ENCODE peak calls at places on chromosomes 2 and 18, in ten cellular contexts. One of them, this sample, is unnamed.

GRCh38 chr2:44922776-44923175 is 18.7 kb upstream of the SIX3 start:
- DNase-seq in CD4-positive, alpha-beta T cell: no peak
- DNase-seq in choroid plexus epithelial cell: no peak
- DNase-seq in NCI-H1092: no peak
- DNase-seq in lung microvascular endothelial cell: no peak
- DNase-seq in SK-N-DZ: no peak
- DNase-seq in HuH-7.5: no peak
- DNase-seq in activated T-cell treated with anti-CD3 and anti-CD28 coated beads, Interleukin-2, amount 50 U/mL, for 4 hours: no peak
- DNase-seq in kidney tubule cell: no peak
- DNase-seq in hypothalamus: no peak
- DNase-seq in this sample: no peak

GRCh38 chr2:172102159-172102857 is 392 bp downstream of the DLX2 start:
- DNase-seq in CD4-positive, alpha-beta T cell: no peak
- DNase-seq in choroid plexus epithelial cell: no peak
- DNase-seq in NCI-H1092: no peak
- DNase-seq in lung microvascular endothelial cell: peak
- DNase-seq in SK-N-DZ: peak
- DNase-seq in HuH-7.5: no peak
- DNase-seq in activated T-cell treated with anti-CD3 and anti-CD28 coated beads, Interleukin-2, amount 50 U/mL, for 4 hours: no peak
- DNase-seq in kidney tubule cell: peak
- DNase-seq in hypothalamus: no peak
- DNase-seq in this sample: no peak

GRCh38 chr2:176188969-176189665 is 649 bp downstream of the HOXD1 start:
- DNase-seq in CD4-positive, alpha-beta T cell: no peak
- DNase-seq in choroid plexus epithelial cell: no peak
- DNase-seq in NCI-H1092: no peak
- DNase-seq in lung microvascular endothelial cell: no peak
- DNase-seq in SK-N-DZ: no peak
- DNase-seq in HuH-7.5: no peak
- DNase-seq in activated T-cell treated with anti-CD3 and anti-CD28 coated beads, Interleukin-2, amount 50 U/mL, for 4 hours: no peak
- DNase-seq in kidney tubule cell: peak
- DNase-seq in hypothalamus: no peak
- DNase-seq in this sample: peak

GRCh38 chr2:20649586-20650375 is 1.1 kb downstream of the HS1BP3 start:
- DNase-seq in CD4-positive, alpha-beta T cell: no peak
- DNase-seq in choroid plexus epithelial cell: no peak
- DNase-seq in NCI-H1092: no peak
- DNase-seq in lung microvascular endothelial cell: no peak
- DNase-seq in SK-N-DZ: no peak
- DNase-seq in HuH-7.5: no peak
- DNase-seq in activated T-cell treated with anti-CD3 and anti-CD28 coated beads, Interleukin-2, amount 50 U/mL, for 4 hours: no peak
- DNase-seq in kidney tubule cell: peak
- DNase-seq in hypothalamus: no peak
- DNase-seq in this sample: no peak

GRCh38 chr2:56449449-56449860 is 265.7 kb downstream of the CCDC85A start:
- DNase-seq in CD4-positive, alpha-beta T cell: no peak
- DNase-seq in choroid plexus epithelial cell: no peak
- DNase-seq in NCI-H1092: no peak
- DNase-seq in lung microvascular endothelial cell: no peak
- DNase-seq in SK-N-DZ: no peak
- DNase-seq in HuH-7.5: no peak
- DNase-seq in activated T-cell treated with anti-CD3 and anti-CD28 coated beads, Interleukin-2, amount 50 U/mL, for 4 hours: no peak
- DNase-seq in kidney tubule cell: peak
- DNase-seq in hypothalamus: no peak
- DNase-seq in this sample: peak

GRCh38 chr18:12254137-12254819 is at the start of gene CIDEA:
- DNase-seq in CD4-positive, alpha-beta T cell: no peak
- DNase-seq in choroid plexus epithelial cell: no peak
- DNase-seq in NCI-H1092: no peak
- DNase-seq in lung microvascular endothelial cell: peak
- DNase-seq in SK-N-DZ: no peak
- DNase-seq in HuH-7.5: no peak
- DNase-seq in activated T-cell treated with anti-CD3 and anti-CD28 coated beads, Interleukin-2, amount 50 U/mL, for 4 hours: no peak
- DNase-seq in kidney tubule cell: no peak
- DNase-seq in hypothalamus: no peak
- DNase-seq in this sample: peak

GRCh38 chr2:169189123-169189522 is 119.8 kb downstream of the DHRS9 start:
- DNase-seq in CD4-positive, alpha-beta T cell: no peak
- DNase-seq in choroid plexus epithelial cell: no peak
- DNase-seq in NCI-H1092: no peak
- DNase-seq in lung microvascular endothelial cell: no peak
- DNase-seq in SK-N-DZ: no peak
- DNase-seq in HuH-7.5: no peak
- DNase-seq in activated T-cell treated with anti-CD3 and anti-CD28 coated beads, Interleukin-2, amount 50 U/mL, for 4 hours: no peak
- DNase-seq in kidney tubule cell: no peak
- DNase-seq in hypothalamus: no peak
- DNase-seq in this sample: no peak

GRCh38 chr2:188810591-188810990 is 163.6 kb upstream of the COL3A1 start:
- DNase-seq in CD4-positive, alpha-beta T cell: no peak
- DNase-seq in choroid plexus epithelial cell: no peak
- DNase-seq in NCI-H1092: no peak
- DNase-seq in lung microvascular endothelial cell: no peak
- DNase-seq in SK-N-DZ: no peak
- DNase-seq in HuH-7.5: no peak
- DNase-seq in activated T-cell treated with anti-CD3 and anti-CD28 coated beads, Interleukin-2, amount 50 U/mL, for 4 hours: no peak
- DNase-seq in kidney tubule cell: no peak
- DNase-seq in hypothalamus: no peak
- DNase-seq in this sample: no peak

GRCh38 chr2:246489-247145 is 17.2 kb downstream of the SH3YL1 start:
- DNase-seq in CD4-positive, alpha-beta T cell: no peak
- DNase-seq in choroid plexus epithelial cell: peak
- DNase-seq in NCI-H1092: peak
- DNase-seq in lung microvascular endothelial cell: peak
- DNase-seq in SK-N-DZ: peak
- DNase-seq in HuH-7.5: no peak
- DNase-seq in activated T-cell treated with anti-CD3 and anti-CD28 coated beads, Interleukin-2, amount 50 U/mL, for 4 hours: peak
- DNase-seq in kidney tubule cell: peak
- DNase-seq in hypothalamus: no peak
- DNase-seq in this sample: peak

GRCh38 chr2:31317387-31317786 is 83.4 kb downstream of the EHD3 start:
- DNase-seq in CD4-positive, alpha-beta T cell: no peak
- DNase-seq in choroid plexus epithelial cell: no peak
- DNase-seq in NCI-H1092: no peak
- DNase-seq in lung microvascular endothelial cell: no peak
- DNase-seq in SK-N-DZ: no peak
- DNase-seq in HuH-7.5: no peak
- DNase-seq in activated T-cell treated with anti-CD3 and anti-CD28 coated beads, Interleukin-2, amount 50 U/mL, for 4 hours: no peak
- DNase-seq in kidney tubule cell: no peak
- DNase-seq in hypothalamus: no peak
- DNase-seq in this sample: no peak

GRCh38 chr2:239934571-239935171 is 90.5 kb downstream of the NDUFA10 start:
- DNase-seq in CD4-positive, alpha-beta T cell: peak
- DNase-seq in choroid plexus epithelial cell: peak
- DNase-seq in NCI-H1092: peak
- DNase-seq in lung microvascular endothelial cell: peak
- DNase-seq in SK-N-DZ: peak
- DNase-seq in HuH-7.5: peak
- DNase-seq in activated T-cell treated with anti-CD3 and anti-CD28 coated beads, Interleukin-2, amount 50 U/mL, for 4 hours: peak
- DNase-seq in kidney tubule cell: peak
- DNase-seq in hypothalamus: peak
- DNase-seq in this sample: peak

GRCh38 chr18:73087291-73087977 is 219.6 kb upstream of the NETO1 start:
- DNase-seq in CD4-positive, alpha-beta T cell: no peak
- DNase-seq in choroid plexus epithelial cell: no peak
- DNase-seq in NCI-H1092: no peak
- DNase-seq in lung microvascular endothelial cell: no peak
- DNase-seq in SK-N-DZ: no peak
- DNase-seq in HuH-7.5: no peak
- DNase-seq in activated T-cell treated with anti-CD3 and anti-CD28 coated beads, Interleukin-2, amount 50 U/mL, for 4 hours: no peak
- DNase-seq in kidney tubule cell: no peak
- DNase-seq in hypothalamus: no peak
- DNase-seq in this sample: no peak

GRCh38 chr2:236636714-236637485 is 67.3 kb downstream of the ACKR3 start:
- DNase-seq in CD4-positive, alpha-beta T cell: no peak
- DNase-seq in choroid plexus epithelial cell: no peak
- DNase-seq in NCI-H1092: no peak
- DNase-seq in lung microvascular endothelial cell: no peak
- DNase-seq in SK-N-DZ: no peak
- DNase-seq in HuH-7.5: no peak
- DNase-seq in activated T-cell treated with anti-CD3 and anti-CD28 coated beads, Interleukin-2, amount 50 U/mL, for 4 hours: no peak
- DNase-seq in kidney tubule cell: no peak
- DNase-seq in hypothalamus: no peak
- DNase-seq in this sample: no peak

GRCh38 chr2:63023444-63023843 is 27.2 kb upstream of the OTX1 start:
- DNase-seq in CD4-positive, alpha-beta T cell: no peak
- DNase-seq in choroid plexus epithelial cell: peak
- DNase-seq in NCI-H1092: no peak
- DNase-seq in lung microvascular endothelial cell: peak
- DNase-seq in SK-N-DZ: peak
- DNase-seq in HuH-7.5: no peak
- DNase-seq in activated T-cell treated with anti-CD3 and anti-CD28 coated beads, Interleukin-2, amount 50 U/mL, for 4 hours: no peak
- DNase-seq in kidney tubule cell: peak
- DNase-seq in hypothalamus: no peak
- DNase-seq in this sample: peak

GRCh38 chr2:86371482-86372002 is 34.1 kb upstream of the REEP1 start:
- DNase-seq in CD4-positive, alpha-beta T cell: no peak
- DNase-seq in choroid plexus epithelial cell: no peak
- DNase-seq in NCI-H1092: no peak
- DNase-seq in lung microvascular endothelial cell: no peak
- DNase-seq in SK-N-DZ: no peak
- DNase-seq in HuH-7.5: no peak
- DNase-seq in activated T-cell treated with anti-CD3 and anti-CD28 coated beads, Interleukin-2, amount 50 U/mL, for 4 hours: no peak
- DNase-seq in kidney tubule cell: no peak
- DNase-seq in hypothalamus: no peak
- DNase-seq in this sample: no peak

GRCh38 chr18:21069468-21069867 is 42.1 kb downstream of the ROCK1 start:
- DNase-seq in CD4-positive, alpha-beta T cell: no peak
- DNase-seq in choroid plexus epithelial cell: no peak
- DNase-seq in NCI-H1092: no peak
- DNase-seq in lung microvascular endothelial cell: no peak
- DNase-seq in SK-N-DZ: peak
- DNase-seq in HuH-7.5: no peak
- DNase-seq in activated T-cell treated with anti-CD3 and anti-CD28 coated beads, Interleukin-2, amount 50 U/mL, for 4 hours: no peak
- DNase-seq in kidney tubule cell: no peak
- DNase-seq in hypothalamus: no peak
- DNase-seq in this sample: no peak

This sample was measured in mesendoderm.